ENCODE peak calls at places on chromosome 12, in five cellular contexts. Y is brain microvascular endothelial cell, Q is left ventricle myocardium inferior, Z is dorsolateral prefrontal cortex, P is Karpas-422. S is an unnamed sample.

GRCh38 chr12:89707623-89707991 is 1.0 kb downstream of the ATP2B1 start:
- DNase-seq in P (no peak), Q (peak), Y (no peak), Z (no peak), S (peak)

GRCh38 chr12:66620703-66621102 is 58.2 kb downstream of the GRIP1 start:
- DNase-seq in Y (no peak), P (no peak), Q (no peak), Z (no peak), S (no peak)

GRCh38 chr12:127509066-127509778 is 757.7 kb upstream of the TMEM132C start:
- DNase-seq in P (no peak), Q (no peak), Z (no peak), Y (peak), S (no peak)

GRCh38 chr12:51694146-51694545 is 103.1 kb downstream of the SCN8A start:
- DNase-seq in Z (no peak), Q (no peak), Y (no peak), P (no peak), S (no peak)

GRCh38 chr12:50112456-50113218 is 601 bp downstream of the COX14 start:
- DNase-seq in P (peak), Z (no peak), Q (no peak), Y (no peak), S (no peak)

GRCh38 chr12:105107176-105107496 is 395 bp upstream of the WASHC4 start:
- DNase-seq in Z (no peak), Y (peak), Q (no peak), P (no peak), S (no peak)

GRCh38 chr12:77777274-77777673 is 53.4 kb upstream of the NAV3 start:
- DNase-seq in Y (no peak), Q (no peak), P (no peak), Z (no peak), S (no peak)

GRCh38 chr12:44000309-44000952 is 164.6 kb downstream of the TMEM117 start:
- DNase-seq in P (peak), Y (peak), Q (no peak), Z (no peak), S (no peak)

GRCh38 chr12:118358607-118359540 is 13.8 kb downstream of the TAOK3 start:
- DNase-seq in P (peak), Y (no peak), Q (no peak), Z (no peak), S (no peak)

GRCh38 chr12:44038411-44038810 is 202.5 kb downstream of the TMEM117 start:
- DNase-seq in P (no peak), Y (no peak), Q (no peak), Z (no peak), S (peak)

GRCh38 chr12:122950276-122950675 is 16.0 kb downstream of the ABCB9 start:
- DNase-seq in Z (no peak), Q (no peak), P (no peak), Y (no peak), S (no peak)

GRCh38 chr12:117671734-117672133 is 297.1 kb downstream of the KSR2 start:
- DNase-seq in P (peak), Q (peak), Z (no peak), Y (no peak), S (no peak)

GRCh38 chr12:49955899-49956662 is 5.5 kb downstream of the AQP2 start:
- DNase-seq in Z (no peak), P (peak), Y (no peak), Q (no peak), S (no peak)

GRCh38 chr12:130568041-130568440 is 148.1 kb downstream of the RIMBP2 start:
- DNase-seq in Y (no peak), Z (no peak), P (no peak), Q (no peak), S (no peak)

GRCh38 chr12:56518570-56518969 is 3.0 kb upstream of the RBMS2 start:
- DNase-seq in Y (no peak), Q (no peak), P (no peak), Z (no peak), S (no peak)

GRCh38 chr12:45669093-45669492 is 60.4 kb upstream of the ARID2 start:
- DNase-seq in Z (no peak), P (no peak), Q (no peak), Y (no peak), S (no peak)

GRCh38 chr12:57763881-57764661 is 2.8 kb downstream of the CYP27B1 start:
- DNase-seq in P (no peak), Z (no peak), Q (no peak), Y (no peak), S (no peak)

GRCh38 chr12:28550757-28551381 is 360.6 kb downstream of the CCDC91 start:
- DNase-seq in P (no peak), Y (peak), Q (no peak), Z (no peak), S (no peak)

GRCh38 chr12:96354844-96355534 is 45.2 kb downstream of the CDK17 start:
- DNase-seq in Q (no peak), Z (no peak), Y (no peak), P (no peak), S (no peak)

GRCh38 chr12:236445-236844 is 22.5 kb upstream of the SLC6A12 start:
- DNase-seq in Q (no peak), Z (no peak), P (no peak), Y (no peak), S (no peak)

GRCh38 chr12:16352481-16352880 is 5.0 kb downstream of the MGST1 start:
- DNase-seq in Q (no peak), Y (no peak), Z (no peak), P (no peak), S (no peak)

GRCh38 chr12:130804216-130804615 is 34.8 kb downstream of the STX2 start:
- DNase-seq in Z (no peak), P (no peak), Q (no peak), Y (no peak), S (no peak)

GRCh38 chr12:31407562-31407961 is 81.6 kb upstream of the SINHCAF start:
- DNase-seq in P (no peak), Z (no peak), Y (no peak), Q (no peak), S (no peak)

GRCh38 chr12:52950553-52950952 is 1.6 kb downstream of the KRT18 start:
- DNase-seq in P (no peak), Z (no peak), Q (no peak), Y (no peak), S (no peak)
- H3K27ac ChIP-seq in P (no peak), Z (no peak), Q (no peak), Y (no peak), S (no peak)

GRCh38 chr12:132660047-132660446 is 27.1 kb downstream of the POLE start:
- DNase-seq in Q (no peak), P (no peak), Y (no peak), Z (no peak), S (no peak)
- H3K27ac ChIP-seq in Q (no peak), P (no peak), Y (no peak), Z (no peak), S (no peak)

GRCh38 chr12:120981407-120981921 is 3.1 kb downstream of the HNF1A start:
- DNase-seq in P (no peak), Q (no peak), Z (no peak), Y (no peak), S (no peak)
- H3K27ac ChIP-seq in P (no peak), Q (no peak), Z (no peak), Y (no peak), S (no peak)

GRCh38 chr12:108854055-108854452 is 3.3 kb downstream of the SSH1 start:
- DNase-seq in Y (peak), Z (no peak), Q (no peak), P (no peak), S (no peak)
- H3K27ac ChIP-seq in Y (peak), Z (peak), Q (peak), P (no peak), S (peak)

DNA sequence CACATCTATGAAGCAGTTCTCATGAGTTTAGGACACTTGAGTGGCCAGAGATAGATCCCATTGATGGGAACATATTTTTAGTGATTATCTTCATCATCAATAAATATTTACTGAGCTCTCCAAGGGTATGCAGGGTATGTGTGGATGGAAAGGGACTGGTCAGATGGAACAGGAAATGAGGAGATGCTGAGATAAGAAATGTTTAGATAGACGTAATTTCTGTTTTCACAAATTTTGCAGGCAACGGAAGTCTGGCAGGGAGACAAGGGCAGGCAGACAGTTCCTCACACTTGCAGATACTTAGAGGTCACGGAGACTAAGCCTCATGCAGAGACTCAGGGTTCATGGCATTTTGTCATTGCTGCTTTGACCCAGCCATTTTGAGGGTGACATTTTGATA is 24.3 kb downstream of the BCL2L14 start:
- DNase-seq in Z (no peak), Q (no peak), P (no peak), Y (peak), S (no peak)
- H3K27ac ChIP-seq in Z (no peak), Q (no peak), P (no peak), Y (no peak), S (no peak)

GRCh38 chr12:32455607-32456063 is 56.3 kb downstream of the FGD4 start:
- DNase-seq in Q (no peak), Y (peak), P (peak), Z (no peak), S (no peak)
- H3K27ac ChIP-seq in Q (peak), Y (peak), P (no peak), Z (peak), S (peak)

DNA sequence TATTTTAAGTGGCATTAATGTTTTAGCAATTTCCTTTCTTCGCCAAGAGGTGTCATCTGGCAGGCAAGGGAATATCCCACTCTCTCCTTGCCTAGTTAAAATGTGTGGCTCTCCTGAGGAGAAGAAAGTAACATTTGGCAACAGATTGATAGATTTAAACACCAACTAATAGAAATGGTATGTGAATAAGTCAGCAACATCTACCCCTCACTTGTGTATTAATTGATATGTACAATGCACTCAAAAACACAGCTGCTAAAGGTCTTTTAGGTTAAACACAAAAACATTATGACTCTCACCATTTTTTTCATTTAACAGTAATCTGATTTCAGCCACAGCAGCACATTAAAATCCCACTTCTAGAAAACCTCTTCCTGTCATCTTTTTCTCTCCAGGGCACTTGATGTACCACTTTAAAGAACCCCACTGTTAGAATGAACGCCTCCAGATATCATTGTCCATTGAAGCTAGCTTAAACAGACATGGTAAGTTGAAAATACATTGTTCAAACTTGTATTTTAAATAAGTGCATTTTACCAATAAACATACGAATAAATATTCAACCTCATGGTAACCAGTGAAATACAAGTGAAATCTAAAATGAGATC is 151.7 kb downstream of the RPAP3 start:
- DNase-seq in Z (no peak), Y (no peak), P (no peak), Q (no peak), S (no peak)
- H3K27ac ChIP-seq in Z (no peak), Y (no peak), P (no peak), Q (no peak), S (no peak)